ENCODE peak calls at places on chromosomes 1 and 21, in four cellular contexts. O is A549, Y is upper lobe of left lung, Q is spleen. M is an unnamed sample.

GRCh38 chr1:229227298-229227919 is 43.5 kb upstream of the RAB4A start:
- DNase-seq in O (peak; percentile 89), Y (peak; percentile 90), Q (peak; percentile 95), M (peak; percentile 57)

GRCh38 chr21:39071623-39072214 is 111.5 kb downstream of the PSMG1 start:
- DNase-seq in O (no peak), Y (no peak), Q (no peak), M (no peak)

GRCh38 chr1:200038645-200038986 is 11.1 kb downstream of the NR5A2 start:
- DNase-seq in O (no peak), Y (peak; percentile 66), Q (no peak), M (no peak)

GRCh38 chr1:156233421-156234127 is 8.4 kb upstream of the BGLAP start:
- DNase-seq in O (no peak), Y (no peak), Q (no peak), M (peak; percentile 75)

GRCh38 chr1:58575831-58576726 is 973 bp downstream of the TACSTD2 start:
- DNase-seq in O (no peak), Y (peak; percentile 89), Q (peak; percentile 86), M (no peak)

GRCh38 chr21:37367301-37367757 is 756 bp downstream of the DYRK1A start:
- DNase-seq in O (no peak), Y (peak; percentile 92), Q (peak; percentile 89), M (no peak)

GRCh38 chr1:21579788-21580187 is 70.6 kb downstream of the ALPL start:
- DNase-seq in O (peak; percentile 53), Y (no peak), Q (no peak), M (no peak)

GRCh38 chr1:154623358-154623757 is 15.4 kb upstream of the ADAR start:
- DNase-seq in O (no peak), Y (no peak), Q (peak; percentile 55), M (no peak)

GRCh38 chr1:39105061-39105840 is 79.1 kb downstream of the NDUFS5 start:
- DNase-seq in O (no peak), Y (peak; percentile 96), Q (peak; percentile 91), M (peak; percentile 49)

GRCh38 chr1:168137515-168137821 is 738 bp upstream of the GPR161 start:
- DNase-seq in O (no peak), Y (no peak), Q (no peak), M (no peak)

GRCh38 chr21:44829507-44830092 is 11.7 kb upstream of the SUMO3 start:
- DNase-seq in O (no peak), Y (no peak), Q (no peak), M (no peak)

GRCh38 chr1:173714759-173715537 is at the start of gene KLHL20:
- DNase-seq in O (peak; percentile 89), Y (peak; percentile 91), Q (peak; percentile 93), M (peak; percentile 65)
- TF ChIP-seq POLR2A in O (peak; percentile 90), Y (peak; percentile 61), Q (peak; percentile 67), M (peak; percentile 95)

GRCh38 chr1:227729881-227730629 is 5.0 kb downstream of the JMJD4 start:
- DNase-seq in O (peak; percentile 69), Y (no peak), Q (no peak), M (peak; percentile 81)
- TF ChIP-seq POLR2A in O (no peak), Y (no peak), Q (no peak), M (peak; percentile 17)

GRCh38 chr1:37931493-37932158 is 15.2 kb downstream of the INPP5B start:
- DNase-seq in O (peak; percentile 86), Y (peak; percentile 98), Q (peak; percentile 98), M (peak; percentile 87)
- TF ChIP-seq POLR2A in O (no peak), Y (no peak), Q (no peak), M (peak; percentile 44)

DNA sequence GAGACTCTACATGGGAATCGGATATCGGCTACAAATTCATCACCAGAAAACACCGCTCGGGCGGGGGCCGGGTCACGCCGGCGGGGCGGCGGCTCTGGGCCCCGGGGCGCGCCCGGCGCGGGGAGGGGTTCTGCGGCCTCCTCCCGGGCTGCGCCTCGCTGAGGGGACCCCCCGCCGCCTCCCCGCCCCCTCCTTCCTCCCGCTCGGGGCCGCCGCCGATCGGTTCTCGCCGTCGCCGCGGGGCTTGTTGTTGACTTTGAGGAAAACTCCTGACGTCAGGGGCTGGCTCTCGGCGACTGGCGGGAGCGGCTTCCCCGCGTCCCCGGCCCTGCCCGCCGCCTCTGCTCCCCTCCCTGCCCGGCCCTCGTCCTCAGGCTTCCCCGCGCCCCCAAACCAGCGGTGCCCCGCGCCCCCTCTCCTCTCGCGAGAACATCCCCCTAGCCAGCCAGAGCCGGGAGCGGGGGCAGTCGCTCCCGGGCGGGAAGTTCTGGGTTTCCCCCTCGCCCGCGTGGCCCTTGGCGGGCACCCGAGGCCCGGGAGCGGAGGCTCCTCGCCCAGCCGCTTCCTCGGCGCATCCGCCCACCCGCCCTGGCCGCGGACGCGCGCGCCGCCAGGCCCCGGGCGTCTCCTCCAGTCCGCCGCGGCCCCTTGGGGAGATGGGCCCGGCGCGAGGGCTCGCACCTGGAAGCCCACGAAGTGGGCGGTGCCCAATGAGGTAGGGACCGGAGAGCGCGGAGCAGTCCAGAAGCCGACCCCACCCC is 505 bp upstream of the AKT3 start:
- DNase-seq in O (peak; percentile 64), Y (peak; percentile 95), Q (no peak), M (peak; percentile 61)
- TF ChIP-seq POLR2A in O (peak; percentile 18), Y (peak; percentile 20), Q (no peak), M (no peak)

DNA sequence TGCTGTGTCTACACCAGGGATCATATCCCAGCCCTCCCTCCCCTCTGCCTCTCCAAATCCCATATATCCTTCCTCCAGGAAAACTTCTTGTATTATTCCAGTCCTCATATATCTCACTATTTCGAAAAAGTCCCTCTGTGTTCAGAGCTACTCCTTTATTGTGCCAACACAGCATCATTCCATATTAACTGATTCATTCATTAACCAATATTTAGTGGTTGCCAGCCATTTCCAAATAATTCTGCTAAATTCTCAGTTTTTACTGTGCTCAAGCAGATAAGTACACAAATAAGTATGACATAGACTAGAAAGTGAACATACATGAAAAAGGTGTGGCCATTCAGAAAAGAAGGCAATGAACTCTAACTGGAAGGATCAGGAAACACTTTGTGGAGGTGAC is 241.6 kb upstream of the DUSP10 start:
- DNase-seq in O (no peak), Y (no peak), Q (no peak), M (no peak)
- TF ChIP-seq POLR2A in O (no peak), Y (no peak), Q (no peak), M (no peak)

DNA sequence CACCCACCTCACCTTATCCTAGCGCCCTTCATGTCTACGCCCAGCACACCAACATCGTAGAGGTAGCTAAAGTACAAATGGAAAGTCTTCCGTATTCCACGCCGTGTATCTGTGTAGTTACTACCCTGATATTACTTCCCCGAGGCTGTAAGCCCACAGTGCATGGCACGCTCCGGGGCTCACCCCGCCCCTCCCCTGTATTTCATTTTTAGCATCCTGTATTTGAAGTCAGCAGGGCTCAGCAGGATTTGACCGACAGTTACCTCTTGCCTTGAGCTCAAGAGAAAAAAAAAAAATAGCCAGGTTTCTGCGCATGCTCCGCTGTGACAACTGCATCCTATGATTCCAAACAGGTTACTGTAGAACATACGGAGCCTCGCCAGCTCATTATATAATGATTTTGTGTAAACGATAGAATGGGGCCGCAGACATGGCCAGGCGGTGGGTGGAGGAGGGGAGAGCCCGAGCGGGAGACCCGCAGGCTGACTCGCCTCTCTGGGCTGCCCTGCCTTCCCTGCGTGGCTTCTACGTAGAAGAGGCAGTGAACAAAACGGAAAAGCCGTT is 1.3 kb downstream of the ABCG1 start:
- DNase-seq in O (peak; percentile 40), Y (peak; percentile 79), Q (peak; percentile 92), M (peak; percentile 75)
- TF ChIP-seq POLR2A in O (no peak), Y (peak; percentile 2), Q (peak; percentile 61), M (no peak)

DNA sequence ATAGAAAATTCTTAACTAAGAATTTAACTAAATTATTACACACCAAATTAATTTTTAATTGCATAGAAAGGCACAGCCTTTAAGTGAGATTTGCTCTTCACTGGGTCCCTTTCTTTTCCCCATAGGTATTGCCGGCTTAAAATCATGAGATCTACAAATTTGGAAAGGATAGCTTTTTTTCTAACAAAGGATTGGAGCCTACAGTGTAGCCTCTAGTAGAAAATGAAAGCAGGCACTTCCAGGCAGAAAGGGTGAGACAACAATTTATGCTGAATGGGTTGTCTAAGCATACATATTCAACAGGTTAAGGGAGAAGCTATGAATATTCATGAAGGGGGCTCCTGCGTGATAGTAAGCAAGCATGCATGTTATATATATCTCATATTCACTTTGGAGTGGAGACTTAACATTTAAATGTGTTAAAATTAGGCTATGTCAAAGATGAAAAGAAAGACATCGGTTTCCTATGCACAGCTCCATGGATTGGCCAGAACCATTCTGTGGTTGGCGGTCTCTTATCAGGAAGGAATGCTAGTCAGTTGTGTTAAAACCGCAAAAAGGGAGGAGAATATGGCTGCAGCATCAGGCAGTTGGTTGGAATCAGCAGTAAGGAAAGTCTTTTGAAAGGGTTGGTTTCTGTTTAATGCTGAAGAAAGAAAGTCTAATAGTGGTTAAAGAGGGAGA is 66.0 kb downstream of the VCAM1 start:
- DNase-seq in O (no peak), Y (no peak), Q (no peak), M (no peak)
- TF ChIP-seq POLR2A in O (no peak), Y (no peak), Q (no peak), M (no peak)

DNA sequence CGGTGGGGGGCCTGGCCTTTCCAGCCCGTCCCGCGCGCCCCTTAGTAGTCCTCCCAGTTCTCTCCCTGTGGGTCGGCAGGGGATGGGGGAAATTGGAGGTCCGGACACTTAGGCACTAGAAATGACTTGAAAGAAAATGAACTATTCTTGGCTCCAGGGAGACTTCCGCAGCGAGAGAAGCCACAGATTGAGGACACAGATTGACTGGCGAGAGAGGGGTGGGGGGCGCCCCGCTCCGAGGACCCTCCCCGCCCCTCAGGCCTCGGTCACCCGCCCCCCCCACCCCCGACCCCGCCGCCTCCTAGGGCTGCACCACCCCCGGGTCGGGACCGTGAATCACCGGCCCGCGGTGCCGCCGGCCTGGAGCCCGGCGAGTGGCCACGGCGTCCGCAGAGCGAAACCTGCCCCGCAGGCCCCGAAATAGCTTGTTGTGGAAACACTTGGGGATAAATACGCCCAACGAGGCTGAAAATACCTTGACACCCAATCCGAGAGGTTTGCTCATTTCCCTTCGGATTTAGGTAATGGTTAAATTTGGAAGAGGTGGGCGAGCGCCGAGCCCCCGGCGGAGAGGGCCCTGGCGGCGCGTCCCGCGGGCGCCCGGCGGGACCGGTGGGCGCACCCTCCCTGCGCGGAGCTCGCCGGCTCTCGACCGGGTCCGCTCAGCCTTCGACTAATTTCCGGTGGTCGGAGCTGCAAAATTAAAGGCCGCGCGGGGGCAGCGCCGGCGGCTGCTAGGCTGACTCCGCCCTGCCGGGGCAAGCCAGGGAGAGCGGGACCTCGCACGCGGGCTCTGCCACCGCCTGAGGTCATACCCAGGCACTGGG is at the start of gene GFI1:
- DNase-seq in O (no peak), Y (peak; percentile 91), Q (peak; percentile 91), M (no peak)
- TF ChIP-seq POLR2A in O (no peak), Y (no peak), Q (no peak), M (no peak)

M was measured in H54.